ENCODE peak calls at places on chromosomes 11 and 22, in five cellular contexts. O, A, M, P and L are unnamed samples.
A peak's percentile ranks its signal among the peaks of the same experiment; 100 is the strongest.

GRCh38 chr11:71527576-71528210 is 626 bp downstream of the KRTAP5-7 start:
- DNase-seq in O (no peak), A (no peak), M (no peak), P (no peak), L (no peak)

GRCh38 chr11:33668951-33669596 is 31.6 kb downstream of the C11orf91 start:
- DNase-seq in O (no peak), A (no peak), M (no peak), P (no peak), L (no peak)

GRCh38 chr11:13486926-13487660 is 8.7 kb downstream of the PTH start:
- DNase-seq in O (no peak), A (peak; percentile 54), M (peak; percentile 12), P (peak; percentile 47), L (peak; percentile 55)

GRCh38 chr11:68890490-68891231 is 13.0 kb downstream of the MRPL21 start:
- DNase-seq in O (no peak), A (no peak), M (peak; percentile 15), P (no peak), L (peak; percentile 97)

GRCh38 chr22:20652130-20652529 is 121.8 kb upstream of the SERPIND1 start:
- DNase-seq in O (no peak), A (no peak), M (no peak), P (no peak), L (no peak)

GRCh38 chr22:19966908-19967750 is 25.5 kb upstream of the TXNRD2 start:
- DNase-seq in O (no peak), A (no peak), M (no peak), P (no peak), L (peak; percentile 29)

GRCh38 chr11:68724293-68724692 is 27.0 kb downstream of the TESMIN start:
- DNase-seq in O (no peak), A (no peak), M (no peak), P (no peak), L (no peak)

GRCh38 chr11:14980854-14981253 is 8.7 kb upstream of the CALCA start:
- DNase-seq in O (no peak), A (no peak), M (no peak), P (no peak), L (no peak)

GRCh38 chr11:103923473-103923931 is 112.9 kb upstream of the DDI1 start:
- DNase-seq in O (peak; percentile 83), A (no peak), M (no peak), P (no peak), L (no peak)

GRCh38 chr11:78830277-78830676 is 255.6 kb upstream of the NARS2 start:
- DNase-seq in O (no peak), A (no peak), M (no peak), P (no peak), L (no peak)

GRCh38 chr22:39999144-39999757 is 4.5 kb downstream of the FAM83F start:
- DNase-seq in O (no peak), A (peak; percentile 89), M (no peak), P (no peak), L (peak; percentile 17)

GRCh38 chr11:128610765-128611617 is 23.6 kb upstream of the ETS1 start:
- DNase-seq in O (peak; percentile 37), A (no peak), M (no peak), P (no peak), L (peak; percentile 25)

GRCh38 chr11:86050310-86050709 is 18.6 kb downstream of the PICALM start:
- DNase-seq in O (no peak), A (no peak), M (no peak), P (no peak), L (no peak)

GRCh38 chr11:64834031-64834722 is 10.3 kb downstream of the CDC42BPG start:
- DNase-seq in O (no peak), A (no peak), M (no peak), P (no peak), L (no peak)

GRCh38 chr22:41995211-41995610 is 3.4 kb upstream of the WBP2NL start:
- DNase-seq in O (no peak), A (no peak), M (no peak), P (no peak), L (no peak)

GRCh38 chr11:128653828-128654231 is 40.0 kb upstream of the FLI1 start:
- DNase-seq in O (peak; percentile 54), A (peak; percentile 6), M (peak; percentile 29), P (no peak), L (peak; percentile 29)

GRCh38 chr11:57498540-57498939 is 17.0 kb downstream of the SLC43A1 start:
- DNase-seq in O (no peak), A (peak; percentile 24), M (no peak), P (no peak), L (no peak)

GRCh38 chr11:65392899-65393298 is 6.5 kb downstream of the FRMD8 start:
- DNase-seq in O (no peak), A (no peak), M (no peak), P (no peak), L (no peak)

GRCh38 chr11:61071208-61071681 is 31.0 kb upstream of the CD5 start:
- DNase-seq in O (no peak), A (peak; percentile 54), M (no peak), P (no peak), L (no peak)